ENCODE peak calls at places on chromosomes 7 and 10, in eight cellular contexts. C, Y, D, Q, L, E, T and G are unnamed samples.

GRCh38 chr10:24556746-24557742 is 166.6 kb downstream of the ARHGAP21 start:
- DNase-seq in C (peak), Y (no peak), D (peak), Q (peak), L (peak), E (peak), T (peak), G (peak)

GRCh38 chr7:29346574-29346973 is 152.0 kb downstream of the CHN2 start:
- DNase-seq in C (no peak), Y (no peak), D (no peak), Q (no peak), L (no peak), E (no peak), T (no peak), G (no peak)

GRCh38 chr7:125338110-125338509 is 408.5 kb upstream of the POT1 start:
- DNase-seq in C (no peak), Y (no peak), D (no peak), Q (no peak), L (no peak), E (no peak), T (no peak), G (no peak)

GRCh38 chr10:1240341-1240775 is 184.2 kb downstream of the WDR37 start:
- DNase-seq in C (no peak), Y (no peak), D (no peak), Q (peak), L (no peak), E (no peak), T (no peak), G (peak)

GRCh38 chr7:66518151-66518691 is 110.5 kb upstream of the KCTD7 start:
- DNase-seq in C (no peak), Y (no peak), D (no peak), Q (no peak), L (no peak), E (no peak), T (no peak), G (no peak)

GRCh38 chr7:85693326-85693725 is 506.5 kb upstream of the SEMA3D start:
- DNase-seq in C (no peak), Y (no peak), D (no peak), Q (no peak), L (no peak), E (peak), T (no peak), G (no peak)

GRCh38 chr10:119655566-119656001 is 4.4 kb downstream of the BAG3 start:
- DNase-seq in C (no peak), Y (no peak), D (peak), Q (no peak), L (peak), E (peak), T (peak), G (peak)

GRCh38 chr10:96991313-96991841 is 159.3 kb downstream of the LCOR start:
- DNase-seq in C (no peak), Y (no peak), D (peak), Q (no peak), L (peak), E (peak), T (no peak), G (no peak)

GRCh38 chr10:60663850-60664249 is 114.4 kb upstream of the CDK1 start:
- DNase-seq in C (no peak), Y (peak), D (no peak), Q (no peak), L (no peak), E (no peak), T (no peak), G (no peak)